ENCODE peak calls at places on chromosome 14, in ten cellular contexts. N, M, Q, G, Z, E, D, Y, H and K are unnamed samples.

GRCh38 chr14:50839048-50839447 is 8.1 kb upstream of the NIN start:
- DNase-seq in D (peak), N (no peak), Q (peak), M (no peak), G (no peak), E (no peak), Y (peak), Z (no peak), H (no peak), K (no peak)

GRCh38 chr14:87815121-87815520 is 177.9 kb downstream of the GALC start:
- DNase-seq in Z (no peak), D (no peak), M (no peak), G (no peak), N (no peak), H (no peak), Y (no peak), Q (no peak), E (no peak), K (no peak)

GRCh38 chr14:31530136-31530535 is 31.1 kb upstream of the NUBPL start:
- DNase-seq in Q (no peak), N (no peak), Y (no peak), Z (no peak), G (no peak), M (no peak), E (no peak), D (peak), H (no peak), K (no peak)

GRCh38 chr14:94654071-94654974 is 42.1 kb downstream of the SERPINA3 start:
- DNase-seq in M (no peak), N (no peak), E (no peak), H (no peak), D (no peak), Q (no peak), G (no peak), Z (no peak), Y (no peak), K (no peak)

GRCh38 chr14:35400707-35401421 is 3.7 kb downstream of the NFKBIA start:
- DNase-seq in Y (no peak), G (no peak), M (no peak), Q (no peak), H (no peak), N (no peak), D (no peak), E (no peak), Z (no peak), K (no peak)

GRCh38 chr14:71524321-71524982 is 407.8 kb upstream of the RGS6 start:
- DNase-seq in Y (no peak), H (no peak), Z (no peak), G (no peak), N (no peak), D (no peak), M (no peak), Q (no peak), E (no peak), K (no peak)

GRCh38 chr14:94823556-94824341 is 53.8 kb upstream of the GSC start:
- DNase-seq in E (no peak), G (no peak), Y (peak), Z (no peak), Q (peak), D (peak), M (no peak), H (no peak), N (no peak), K (no peak)

GRCh38 chr14:58131386-58131785 is 20.6 kb downstream of the ARMH4 start:
- DNase-seq in G (no peak), H (no peak), N (no peak), Y (no peak), D (peak), M (no peak), E (no peak), Z (no peak), Q (peak), K (no peak)

GRCh38 chr14:31208546-31209424 is 1.2 kb upstream of the HECTD1 start:
- DNase-seq in G (no peak), H (no peak), Q (no peak), N (no peak), M (no peak), E (no peak), D (no peak), Y (no peak), Z (peak), K (no peak)

GRCh38 chr14:76880432-76880831 is 54.2 kb downstream of the LRRC74A start:
- DNase-seq in M (no peak), Z (no peak), D (peak), Y (no peak), Q (no peak), E (no peak), G (no peak), N (no peak), H (no peak), K (no peak)

GRCh38 chr14:20377171-20377570 is 33.7 kb downstream of the PARP2 start:
- DNase-seq in H (no peak), Y (no peak), N (no peak), M (no peak), D (peak), G (no peak), E (no peak), Q (no peak), Z (no peak), K (no peak)

GRCh38 chr14:61678966-61679365 is 16.3 kb upstream of the HIF1A start:
- DNase-seq in H (no peak), Z (no peak), Q (peak), N (no peak), G (peak), E (no peak), M (no peak), Y (no peak), D (peak), K (no peak)